ENCODE peak calls at places on chromosomes 1 and 21, in five cellular contexts. G is lung, X is ovary, Y is body of pancreas, L is A673. P is an unnamed sample. For H3K27me3, the result is how much of the 10 kb centered on the place peaks cover.

GRCh38 chr1:16126738-16127515 is 28.9 kb downstream of the EPHA2 start:
- DNase-seq in G (no peak), X (no peak), Y (no peak), L (no peak), P (no peak)

GRCh38 chr1:226362346-226362745 is 45.5 kb downstream of the PARP1 start:
- DNase-seq in G (no peak), X (no peak), Y (no peak), L (no peak), P (no peak)

GRCh38 chr1:3463013-3463385 is 8.5 kb downstream of the ARHGEF16 start:
- DNase-seq in G (no peak), X (peak), Y (no peak), L (no peak), P (no peak)

GRCh38 chr1:230231739-230232075 is 164.7 kb downstream of the GALNT2 start:
- DNase-seq in G (peak), X (peak), Y (peak), L (peak), P (no peak)

GRCh38 chr1:235952950-235953615 is 86.4 kb upstream of the LYST start:
- DNase-seq in G (no peak), X (no peak), Y (no peak), L (no peak), P (no peak)

GRCh38 chr1:241895013-241895412 is 47.0 kb downstream of the EXO1 start:
- DNase-seq in G (no peak), X (no peak), Y (no peak), L (no peak), P (no peak)

GRCh38 chr1:50368179-50369007 is 54.9 kb downstream of the DMRTA2 start:
- DNase-seq in G (peak), X (peak), Y (peak), L (peak), P (no peak)

GRCh38 chr1:161115132-161115711 is 2.6 kb downstream of the PFDN2 start:
- DNase-seq in G (no peak), X (no peak), Y (no peak), L (no peak), P (peak)

GRCh38 chr1:53410100-53410541 is 49.1 kb upstream of the DMRTB1 start:
- DNase-seq in G (no peak), X (no peak), Y (no peak), L (peak), P (no peak)

GRCh38 chr1:114015075-114015474 is 35.8 kb downstream of the OLFML3 start:
- DNase-seq in G (no peak), X (no peak), Y (no peak), L (peak), P (no peak)

GRCh38 chr1:200889571-200889970 is 5.1 kb upstream of the INAVA start:
- DNase-seq in G (no peak), X (no peak), Y (no peak), L (no peak), P (no peak)

GRCh38 chr1:158120254-158120653 is 60.4 kb upstream of the CD1D start:
- DNase-seq in G (no peak), X (no peak), Y (no peak), L (no peak), P (no peak)

GRCh38 chr21:42616366-42617340 is 36.8 kb upstream of the PDE9A start:
- DNase-seq in G (no peak), X (no peak), Y (no peak), L (no peak), P (no peak)

GRCh38 chr1:58874757-58875755 is 91.2 kb upstream of the JUN start:
- DNase-seq in G (peak), X (no peak), Y (peak), L (no peak), P (no peak)

GRCh38 chr1:18855573-18855972 is 3.9 kb downstream of the TAS1R2 start:
- DNase-seq in G (no peak), X (no peak), Y (no peak), L (no peak), P (no peak)

GRCh38 chr1:197008861-197009260 is 31.5 kb downstream of the CFHR5 start:
- DNase-seq in G (no peak), X (no peak), Y (no peak), L (no peak), P (no peak)

GRCh38 chr1:89221341-89221740 is 22.6 kb upstream of the GBP4 start:
- DNase-seq in G (no peak), X (no peak), Y (no peak), L (no peak), P (no peak)

DNA sequence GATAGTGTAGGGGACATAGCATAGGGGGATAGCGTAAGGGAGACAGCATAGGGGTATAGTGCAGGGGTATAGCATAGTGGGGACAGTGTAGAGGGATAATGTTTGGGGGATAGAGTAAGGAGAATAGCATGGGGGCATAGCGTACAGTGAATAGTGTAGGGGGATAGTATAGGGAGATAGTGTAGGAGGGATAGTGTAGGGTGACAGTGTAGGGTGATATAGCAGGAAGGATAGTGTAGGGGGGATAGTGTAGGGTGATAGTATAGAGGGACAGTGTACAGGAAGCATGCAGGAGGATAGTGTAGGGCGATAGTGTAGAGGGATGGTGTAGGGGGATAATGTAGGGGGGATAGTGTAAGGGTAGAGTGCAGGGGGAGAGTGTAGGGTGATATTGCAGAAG is 11.7 kb upstream of the ARF1 start:
- DNase-seq in G (no peak), X (no peak), Y (no peak), L (no peak), P (no peak)
- H3K27me3 ChIP-seq in G (under half), X (under half), Y (under half), L (under half), P (under half)

DNA sequence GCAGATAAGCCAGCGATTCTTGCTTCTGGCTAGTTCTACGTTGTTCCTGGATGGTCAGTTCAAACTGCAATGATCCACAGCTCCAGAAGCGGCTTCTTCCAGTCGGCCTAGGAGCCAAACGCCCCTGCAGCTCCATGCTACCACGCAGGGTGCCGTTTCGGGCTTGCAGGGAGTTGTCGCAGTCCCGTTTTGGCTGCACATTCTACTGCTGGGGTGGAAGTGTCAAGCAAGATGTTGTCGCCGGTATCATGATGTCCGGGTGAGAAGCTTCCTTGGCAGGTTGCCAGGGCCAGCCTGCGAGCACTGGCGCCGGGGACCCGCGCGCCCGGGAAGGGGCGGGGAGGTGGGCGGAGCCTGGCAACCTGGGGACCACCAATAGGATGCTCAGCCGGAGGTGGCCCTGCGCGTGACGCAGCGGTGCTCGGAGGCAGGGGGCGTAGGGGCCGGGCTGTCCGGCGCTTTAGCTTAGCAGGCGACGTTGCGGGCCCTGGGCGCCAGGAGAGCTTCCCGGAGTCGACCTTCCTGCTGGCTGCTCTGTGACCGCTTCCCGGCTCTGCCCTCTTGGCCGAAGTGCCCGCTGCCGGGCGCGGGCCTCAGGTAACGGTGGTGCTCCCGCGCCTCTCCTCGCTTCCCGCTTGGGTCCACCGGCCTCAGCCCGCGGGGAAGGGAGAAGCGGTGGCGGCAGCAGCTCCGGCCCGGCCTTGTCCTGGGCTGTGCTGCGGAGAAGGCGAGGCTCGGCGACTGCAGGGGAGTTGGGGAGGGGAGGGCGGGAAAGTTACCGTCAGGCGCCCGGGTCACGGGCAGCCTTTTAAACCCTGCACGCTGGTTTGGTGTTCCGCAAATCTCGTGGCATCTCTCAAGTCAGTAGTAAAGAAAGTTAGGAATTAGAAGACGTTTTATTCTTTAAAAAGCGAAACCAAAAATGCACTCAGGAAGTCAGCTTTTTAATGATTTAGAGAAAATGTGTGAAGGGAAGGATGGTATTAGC is at the start of gene SOAT1:
- DNase-seq in G (peak), X (peak), Y (peak), L (peak), P (peak)
- TF ChIP-seq CTCF in G (no peak), X (no peak), Y (no peak), L (no peak), P (peak)

GRCh38 chr1:155081472-155082300 is 3.0 kb downstream of the EFNA3 start:
- DNase-seq in G (no peak), X (no peak), Y (no peak), L (no peak), P (no peak)

GRCh38 chr1:155083865-155084721 is 5.5 kb downstream of the EFNA3 start:
- DNase-seq in G (no peak), X (peak), Y (peak), L (peak), P (no peak)

GRCh38 chr1:155082301-155082940 is 3.8 kb downstream of the EFNA3 start:
- DNase-seq in G (no peak), X (no peak), Y (no peak), L (no peak), P (no peak)

GRCh38 chr1:155084722-155085503 is 6.3 kb downstream of the EFNA3 start:
- DNase-seq in G (peak), X (peak), Y (peak), L (peak), P (peak)

GRCh38 chr1:155082941-155083541 is 4.4 kb downstream of the EFNA3 start:
- DNase-seq in G (no peak), X (no peak), Y (no peak), L (no peak), P (no peak)
- H3K27ac ChIP-seq in G (no peak), X (no peak), Y (no peak), L (no peak), P (no peak)

DNA sequence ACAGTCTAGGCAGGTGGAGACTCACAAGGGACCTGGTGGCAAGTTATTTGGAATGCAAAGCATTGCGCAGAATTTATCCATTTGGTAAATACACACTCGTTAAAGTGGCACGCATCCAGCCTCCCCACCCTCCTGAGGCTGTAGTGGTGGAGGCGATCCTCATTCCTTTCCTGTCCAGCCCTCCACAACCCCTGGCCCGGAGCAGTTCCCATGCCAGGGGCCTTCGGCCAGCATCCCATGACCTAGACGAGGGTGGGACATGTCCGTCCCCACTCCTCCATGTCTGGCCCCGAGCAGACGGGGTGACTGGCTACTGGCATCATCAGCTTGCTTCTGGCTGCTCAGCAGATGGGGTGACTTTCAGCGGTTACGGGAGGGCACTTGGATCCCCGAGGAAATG is 281.5 kb upstream of the VAMP3 start:
- DNase-seq in G (no peak), X (no peak), Y (no peak), L (no peak), P (no peak)
- H3K27me3 ChIP-seq in G (under half), X (under half), Y (under half), L (under half), P (under half)

GRCh38 chr1:192399161-192399560 is 82.4 kb downstream of the RGS21 start:
- DNase-seq in G (no peak), X (no peak), Y (no peak), L (no peak), P (no peak)
- TF ChIP-seq CTCF in G (no peak), X (no peak), Y (no peak), L (no peak), P (no peak)

DNA sequence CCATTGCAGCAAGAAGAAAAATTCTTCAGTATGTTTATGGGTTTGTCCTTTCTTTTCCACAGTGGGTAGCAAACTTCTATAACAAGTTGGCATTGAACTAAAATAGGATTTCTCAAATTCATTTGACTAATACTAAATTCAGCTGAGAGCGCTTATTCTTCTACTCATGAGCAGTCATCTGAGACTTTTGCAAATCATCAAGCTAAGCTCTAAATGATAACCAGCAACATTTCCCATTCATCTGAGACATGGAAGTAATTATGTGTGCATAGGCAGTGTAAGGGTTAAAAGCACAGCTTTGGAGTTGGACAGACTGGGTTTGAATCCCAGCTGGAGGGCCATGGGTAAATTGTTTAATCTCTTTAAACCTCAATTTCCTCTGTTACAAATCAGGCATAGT is 18.3 kb upstream of the CNR2 start:
- DNase-seq in G (no peak), X (no peak), Y (no peak), L (peak), P (no peak)
- H3K27ac ChIP-seq in G (no peak), X (no peak), Y (no peak), L (peak), P (no peak)

DNA sequence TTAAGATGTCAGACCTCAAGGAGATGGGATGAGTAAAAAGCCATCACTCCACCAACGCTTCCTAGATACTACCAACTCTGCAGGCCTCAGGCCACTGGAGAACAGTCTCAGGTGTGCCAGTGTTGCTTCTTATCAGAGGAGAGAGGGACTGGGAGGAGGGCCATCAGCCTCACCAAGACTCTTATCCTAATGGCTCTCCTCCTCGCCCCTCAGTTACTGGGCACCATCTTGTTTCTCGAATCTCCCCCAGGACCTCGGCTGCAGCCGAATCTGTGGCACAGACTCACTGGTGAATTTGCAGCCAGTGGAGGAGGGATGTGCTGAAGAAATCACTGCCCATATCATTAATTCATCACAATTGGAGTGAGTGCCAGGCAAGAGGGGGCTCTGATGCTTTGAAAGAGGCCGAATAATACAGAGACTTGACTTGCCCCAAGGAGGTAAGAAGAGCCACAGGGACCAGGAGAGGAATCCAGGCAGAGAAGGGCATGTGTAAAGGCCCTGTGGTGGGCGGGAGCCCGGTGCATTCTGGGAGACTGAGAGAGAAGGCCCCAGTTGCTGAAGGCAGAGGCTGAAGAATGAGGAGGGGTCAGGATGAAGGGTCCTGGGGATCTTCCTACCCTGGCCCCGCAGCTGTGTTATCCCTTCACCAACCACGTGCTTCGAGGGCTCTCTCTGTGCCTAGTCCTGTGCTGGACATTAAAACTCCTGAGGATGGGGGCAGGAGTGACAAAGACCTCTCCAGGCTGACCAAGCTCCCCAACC is 129.8 kb downstream of the PTPRU start:
- DNase-seq in G (no peak), X (no peak), Y (no peak), L (no peak), P (no peak)
- H3K27me3 ChIP-seq in G (under half), X (under half), Y (under half), L (under half), P (under half)